ENCODE peak calls at places on chromosomes 4 and X, in nine cellular contexts. Z is HCEC 1CT; P is NCI-H1105 treated with DMSO at 0.1 percent for 48 hours; H is stimulated activated naive CD8-positive, alpha-beta T cell treated with anti-CD3 and anti-CD28 coated beads, Interleukin-15, Interleukin-2, amounts not matched to agents 100 U/mL and 50 U/mL, for 24 hours; U is hepatocyte; I is activated T-cell treated with anti-CD3 and anti-CD28 coated beads, Interleukin-2, amount 50 U/mL, for 72 hours; O is CD4-positive, CD25-positive, alpha-beta regulatory T cell; M is stimulated activated CD8-positive, alpha-beta memory T cell treated with anti-CD3 and anti-CD28 coated beads, Interleukin-2, amount 100 ng/mL, for 48 hours; D is stromal cell of bone marrow. K is an unnamed sample.

GRCh38 chrX:79366888-79367749 is at the start of gene ITM2A:
- DNase-seq in P (no peak), M (peak), H (peak), I (peak), D (no peak), U (peak), Z (no peak), O (peak), K (no peak)

GRCh38 chr4:100314057-100314456 is 123.8 kb upstream of the DDIT4L start:
- DNase-seq in Z (no peak), P (no peak), U (no peak), I (no peak), D (no peak), H (no peak), M (no peak), O (no peak), K (no peak)

GRCh38 chrX:152647978-152648377 is 10.3 kb downstream of the GABRQ start:
- DNase-seq in M (no peak), P (no peak), H (no peak), I (no peak), D (no peak), U (no peak), O (no peak), Z (no peak), K (no peak)

GRCh38 chr4:155796031-155796430 is 37.2 kb downstream of the GUCY1B1 start:
- DNase-seq in M (no peak), U (peak), Z (peak), D (no peak), I (no peak), H (no peak), O (no peak), P (no peak), K (no peak)

GRCh38 chrX:63713510-63713909 is 71.5 kb downstream of the ARHGEF9 start:
- DNase-seq in H (no peak), O (no peak), Z (no peak), P (peak), I (no peak), D (no peak), U (no peak), M (no peak), K (no peak)

GRCh38 chrX:152138388-152138784 is at the start of gene MAGEA10:
- DNase-seq in H (no peak), P (no peak), D (no peak), O (no peak), I (no peak), Z (no peak), U (no peak), M (no peak), K (no peak)

GRCh38 chrX:40392599-40392998 is 188.2 kb upstream of the ATP6AP2 start:
- DNase-seq in O (no peak), U (no peak), Z (no peak), P (no peak), H (no peak), M (no peak), I (no peak), D (no peak), K (no peak)

GRCh38 chr4:5893013-5893580 is at the start of gene CRMP1:
- DNase-seq in I (no peak), U (peak), O (no peak), Z (no peak), H (no peak), P (peak), D (no peak), M (no peak), K (peak)

GRCh38 chr4:123411514-123411913 is 14.9 kb downstream of the SPRY1 start:
- DNase-seq in H (no peak), O (no peak), Z (no peak), D (no peak), P (no peak), I (no peak), M (no peak), U (no peak), K (no peak)

K was measured in germinal center.